ENCODE peak calls at places on chromosome 9, in six cellular contexts. M, N, D, H, B and A are unnamed samples.

GRCh38 chr9:131111186-131111853 is 14.1 kb upstream of the NUP214 start:
- DNase-seq in M (no peak), B (no peak), H (no peak), N (no peak), D (no peak), A (no peak)

GRCh38 chr9:98146101-98146991 is 27.3 kb upstream of the TRIM14 start:
- DNase-seq in D (no peak), H (peak), B (peak), M (no peak), N (peak), A (no peak)

GRCh38 chr9:126474201-126474765 is 139.4 kb upstream of the LMX1B start:
- DNase-seq in M (no peak), H (peak), N (no peak), B (no peak), D (peak), A (no peak)

GRCh38 chr9:111271481-111272080 is 58.4 kb downstream of the OR2K2 start:
- DNase-seq in D (no peak), B (no peak), H (peak), M (no peak), N (no peak), A (no peak)

GRCh38 chr9:112242147-112242804 is 67.2 kb upstream of the SUSD1 start:
- DNase-seq in D (no peak), M (no peak), B (no peak), H (no peak), N (no peak), A (no peak)

GRCh38 chr9:7079051-7079450 is 321.3 kb downstream of the KDM4C start:
- DNase-seq in N (no peak), B (no peak), D (no peak), H (no peak), M (no peak), A (no peak)

GRCh38 chr9:137114220-137114612 is 317 bp downstream of the DPP7 start:
- DNase-seq in B (no peak), D (no peak), H (no peak), M (no peak), N (no peak), A (no peak)

GRCh38 chr9:130626249-130626982 is 38.0 kb upstream of the PRDM12 start:
- DNase-seq in N (no peak), B (no peak), H (no peak), M (no peak), D (no peak), A (no peak)

GRCh38 chr9:128768581-128768980 is 3.1 kb downstream of the ZER1 start:
- DNase-seq in B (no peak), N (no peak), D (no peak), M (no peak), H (no peak), A (no peak)

GRCh38 chr9:86434039-86434726 is 80.0 kb upstream of the TUT7 start:
- DNase-seq in H (peak), D (peak), N (peak), M (no peak), B (peak), A (no peak)

GRCh38 chr9:69818946-69819345 is 1.7 kb upstream of the CFAP95 start:
- DNase-seq in B (no peak), N (no peak), M (no peak), D (no peak), H (no peak), A (no peak)

GRCh38 chr9:98899399-98900056 is 44.2 kb upstream of the COL15A1 start:
- DNase-seq in B (no peak), D (peak), N (no peak), H (peak), M (no peak), A (no peak)

GRCh38 chr9:133445293-133445969 is 14.3 kb upstream of the CACFD1 start:
- DNase-seq in H (no peak), N (no peak), B (no peak), D (no peak), M (no peak), A (no peak)

GRCh38 chr9:34413229-34413852 is 36.6 kb upstream of the MYORG start:
- DNase-seq in H (peak), D (peak), N (no peak), B (no peak), M (no peak), A (no peak)

GRCh38 chr9:28212979-28213378 is 639.7 kb upstream of the C9orf72 start:
- DNase-seq in H (peak), D (peak), M (no peak), N (no peak), B (no peak), A (no peak)

GRCh38 chr9:134881313-134881670 is 682 bp downstream of the FCN2 start:
- DNase-seq in B (no peak), M (peak), N (no peak), H (no peak), D (no peak), A (no peak)

GRCh38 chr9:122020398-122020797 is 72.7 kb downstream of the TTLL11 start:
- DNase-seq in H (peak), N (no peak), D (no peak), M (no peak), B (no peak), A (no peak)

GRCh38 chr9:122011818-122012498 is 81.2 kb downstream of the TTLL11 start:
- DNase-seq in D (no peak), H (no peak), M (no peak), B (no peak), N (no peak), A (no peak)

GRCh38 chr9:122016309-122016708 is 76.8 kb downstream of the TTLL11 start:
- DNase-seq in N (no peak), D (no peak), H (no peak), B (no peak), M (no peak), A (no peak)

GRCh38 chr9:122015165-122015821 is 77.8 kb downstream of the TTLL11 start:
- DNase-seq in B (no peak), H (no peak), D (no peak), M (no peak), N (no peak), A (peak)

DNA sequence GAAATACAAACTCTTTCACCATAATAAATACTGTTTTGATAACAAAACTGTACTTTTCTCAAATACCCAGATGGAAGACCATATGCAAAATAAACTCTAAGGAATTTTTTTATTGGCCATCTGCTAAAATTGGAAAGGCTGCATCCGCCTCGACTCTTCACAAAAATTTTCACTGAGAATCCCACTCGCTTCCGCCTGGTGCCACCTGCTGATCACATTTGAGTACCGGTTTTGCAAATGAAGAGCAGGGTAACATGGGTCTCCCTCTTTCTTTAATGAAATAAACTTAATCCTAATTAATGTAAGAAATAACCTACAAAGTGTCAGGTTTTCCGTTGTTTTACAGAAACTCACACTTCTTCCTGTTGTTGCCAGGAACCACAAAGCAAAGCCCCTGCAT is 76.3 kb downstream of the TTLL11 start:
- DNase-seq in H (no peak), B (no peak), M (no peak), N (no peak), D (no peak), A (peak)
- TF ChIP-seq CTCF in H (peak), B (no peak), M (no peak), N (no peak), D (peak), A (peak)

GRCh38 chr9:104177003-104177611 is 83.0 kb downstream of the SMC2 start:
- DNase-seq in D (no peak), N (no peak), B (no peak), M (no peak), H (peak), A (no peak)

GRCh38 chr9:104177676-104178075 is 83.6 kb downstream of the SMC2 start:
- DNase-seq in N (no peak), M (no peak), D (no peak), H (no peak), B (no peak), A (no peak)

DNA sequence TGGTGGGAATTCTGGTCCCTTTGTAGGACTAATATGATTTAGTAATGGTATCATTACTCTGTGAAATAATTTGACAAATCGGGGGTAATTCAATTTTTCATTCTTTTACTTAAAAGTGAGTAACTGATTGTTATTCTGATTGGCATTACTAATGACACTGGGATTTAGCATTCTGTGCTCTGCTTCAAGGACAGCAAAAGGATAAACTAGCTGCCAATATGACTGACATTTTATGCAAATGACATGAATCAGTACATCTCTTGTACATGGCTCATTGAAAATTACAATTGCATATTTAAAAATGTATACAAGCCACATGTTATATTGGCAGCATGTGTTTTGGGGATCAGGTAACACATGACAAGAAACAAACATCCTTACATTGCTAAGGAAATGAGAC is 78.9 kb downstream of the SMC2 start:
- DNase-seq in M (no peak), H (no peak), N (no peak), D (no peak), B (no peak), A (no peak)
- TF ChIP-seq CTCF in M (no peak), H (no peak), N (no peak), D (no peak), B (no peak), A (no peak)

GRCh38 chr9:127540664-127541041 is 71.4 kb upstream of the STXBP1 start:
- DNase-seq in N (peak), M (no peak), B (peak), H (peak), D (no peak), A (no peak)

GRCh38 chr9:127539982-127540663 is 72.0 kb upstream of the STXBP1 start:
- DNase-seq in H (no peak), N (peak), B (no peak), D (no peak), M (no peak), A (no peak)

GRCh38 chr9:127537792-127538191 is 74.3 kb upstream of the STXBP1 start:
- DNase-seq in M (no peak), N (no peak), B (no peak), D (no peak), H (no peak), A (no peak)

GRCh38 chr9:127538849-127539258 is 73.2 kb upstream of the STXBP1 start:
- DNase-seq in H (peak), D (no peak), M (no peak), B (no peak), N (no peak), A (no peak)

GRCh38 chr9:127539259-127539981 is 72.7 kb upstream of the STXBP1 start:
- DNase-seq in D (no peak), N (no peak), B (no peak), H (peak), M (no peak), A (no peak)
- TF ChIP-seq CTCF in D (no peak), N (no peak), B (no peak), H (no peak), M (no peak), A (no peak)

DNA sequence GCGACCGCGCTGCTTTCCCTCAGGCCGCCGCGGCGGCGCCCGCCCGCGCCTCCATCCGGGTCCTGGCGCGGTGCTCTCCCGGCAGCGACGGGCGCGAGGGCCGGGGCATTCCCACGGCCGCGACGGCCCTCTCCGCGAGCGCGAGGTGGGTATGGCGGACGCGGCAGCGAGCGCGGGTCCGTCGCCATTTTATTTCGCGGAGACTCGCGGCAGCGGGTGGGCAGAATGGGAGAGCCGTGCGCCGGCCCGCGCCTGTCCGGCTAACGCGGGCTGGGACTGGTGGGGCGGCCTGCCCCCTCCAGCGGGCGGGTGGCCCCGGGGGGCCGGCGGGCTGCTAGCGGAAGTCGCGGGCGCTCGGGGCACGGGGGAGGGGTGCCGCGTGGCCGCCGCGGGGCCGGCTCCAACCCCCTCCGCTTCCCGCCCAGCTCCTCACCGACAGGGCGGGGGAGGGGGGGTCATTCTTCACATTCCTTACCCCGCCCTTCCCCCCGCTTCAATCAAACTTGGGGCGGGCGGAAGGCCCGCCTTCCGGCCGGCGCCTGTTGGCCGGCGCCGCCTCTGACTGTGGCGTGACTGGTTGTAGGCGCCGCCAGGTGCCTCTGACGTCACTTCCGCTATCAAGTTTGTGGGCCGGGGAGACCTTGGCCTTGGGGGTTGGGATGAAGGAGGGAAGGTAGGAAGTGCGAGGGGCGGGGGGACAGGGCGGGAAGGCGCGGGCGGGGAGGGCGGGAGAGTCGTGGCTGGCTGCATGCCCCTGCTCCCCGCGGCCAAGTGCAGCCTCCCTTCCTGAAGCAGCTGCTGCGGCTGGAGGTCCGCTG is 82.2 kb downstream of the PTPDC1 start:
- DNase-seq in N (peak), B (peak), M (peak), D (peak), H (peak), A (peak)
- TF ChIP-seq CTCF in N (no peak), B (no peak), M (no peak), D (no peak), H (no peak), A (no peak)

DNA sequence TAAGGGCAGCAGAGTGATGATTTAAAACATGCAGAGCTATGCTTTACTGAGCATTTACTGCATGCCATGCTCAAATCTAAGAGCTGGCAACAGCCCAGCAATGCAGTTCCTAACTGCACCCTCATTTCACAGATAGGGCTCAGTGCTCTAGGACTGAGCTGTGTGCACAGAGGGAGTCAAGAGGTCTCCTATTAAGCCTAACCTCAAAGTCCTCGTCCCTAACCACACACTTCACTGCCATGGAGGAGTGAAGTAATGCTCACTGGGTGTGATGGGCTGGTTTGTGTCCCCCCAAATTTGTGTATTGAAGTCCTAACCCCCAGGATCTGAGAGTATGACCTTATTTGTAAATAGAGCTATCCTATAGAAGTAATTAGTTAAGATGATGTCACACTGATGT is 25.9 kb downstream of the BARX1 start:
- DNase-seq in D (no peak), N (no peak), M (no peak), H (no peak), B (no peak), A (no peak)
- TF ChIP-seq CTCF in D (no peak), N (no peak), M (no peak), H (no peak), B (no peak), A (no peak)

DNA sequence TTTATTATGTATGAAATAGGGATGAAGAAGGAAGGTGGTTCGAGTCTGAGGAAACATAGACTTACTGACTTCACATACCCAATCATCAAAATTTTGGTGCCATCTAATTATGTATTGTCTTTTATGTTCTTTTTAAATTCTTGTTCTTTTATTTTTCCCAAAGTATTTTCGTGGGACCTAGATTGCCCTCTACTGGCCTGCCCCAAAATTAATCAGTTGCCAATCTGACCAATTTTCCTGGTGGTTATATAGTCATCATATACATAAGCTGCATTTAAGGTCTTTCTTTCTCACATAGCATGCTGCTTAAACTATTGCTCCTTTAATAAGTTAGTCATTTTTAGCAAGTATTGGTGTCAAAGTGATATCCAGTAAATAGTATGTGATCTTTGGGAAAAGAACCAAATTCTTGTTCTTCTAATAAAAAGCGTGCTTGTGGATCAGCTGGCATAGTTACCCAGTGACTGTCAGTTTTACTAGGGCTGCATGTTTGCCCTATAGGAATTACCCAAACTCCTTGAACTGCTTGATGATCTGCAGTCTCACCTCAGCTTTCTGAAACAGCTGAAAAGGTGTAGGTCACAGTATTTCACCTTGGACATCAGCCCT is 223.5 kb downstream of the SH3GL2 start:
- DNase-seq in D (peak), H (peak), B (no peak), N (no peak), M (no peak), A (no peak)
- TF ChIP-seq CTCF in D (peak), H (peak), B (no peak), N (no peak), M (peak), A (peak)

GRCh38 chr9:91775011-91775707 is 174.9 kb downstream of the ROR2 start:
- DNase-seq in D (peak), B (peak), M (no peak), N (no peak), H (peak), A (no peak)
- TF ChIP-seq CTCF in D (peak), B (peak), M (peak), N (no peak), H (peak), A (peak)

GRCh38 chr9:124511426-124511840 is 4.2 kb upstream of the NR5A1 start:
- DNase-seq in M (no peak), D (no peak), N (no peak), B (no peak), H (no peak), A (no peak)
- TF ChIP-seq CTCF in M (no peak), D (peak), N (no peak), B (no peak), H (no peak), A (no peak)

GRCh38 chr9:36442710-36443109 is 42.6 kb upstream of the RNF38 start:
- DNase-seq in D (no peak), N (no peak), B (no peak), M (no peak), H (no peak), A (no peak)
- TF ChIP-seq CTCF in D (no peak), N (no peak), B (no peak), M (no peak), H (no peak), A (no peak)

DNA sequence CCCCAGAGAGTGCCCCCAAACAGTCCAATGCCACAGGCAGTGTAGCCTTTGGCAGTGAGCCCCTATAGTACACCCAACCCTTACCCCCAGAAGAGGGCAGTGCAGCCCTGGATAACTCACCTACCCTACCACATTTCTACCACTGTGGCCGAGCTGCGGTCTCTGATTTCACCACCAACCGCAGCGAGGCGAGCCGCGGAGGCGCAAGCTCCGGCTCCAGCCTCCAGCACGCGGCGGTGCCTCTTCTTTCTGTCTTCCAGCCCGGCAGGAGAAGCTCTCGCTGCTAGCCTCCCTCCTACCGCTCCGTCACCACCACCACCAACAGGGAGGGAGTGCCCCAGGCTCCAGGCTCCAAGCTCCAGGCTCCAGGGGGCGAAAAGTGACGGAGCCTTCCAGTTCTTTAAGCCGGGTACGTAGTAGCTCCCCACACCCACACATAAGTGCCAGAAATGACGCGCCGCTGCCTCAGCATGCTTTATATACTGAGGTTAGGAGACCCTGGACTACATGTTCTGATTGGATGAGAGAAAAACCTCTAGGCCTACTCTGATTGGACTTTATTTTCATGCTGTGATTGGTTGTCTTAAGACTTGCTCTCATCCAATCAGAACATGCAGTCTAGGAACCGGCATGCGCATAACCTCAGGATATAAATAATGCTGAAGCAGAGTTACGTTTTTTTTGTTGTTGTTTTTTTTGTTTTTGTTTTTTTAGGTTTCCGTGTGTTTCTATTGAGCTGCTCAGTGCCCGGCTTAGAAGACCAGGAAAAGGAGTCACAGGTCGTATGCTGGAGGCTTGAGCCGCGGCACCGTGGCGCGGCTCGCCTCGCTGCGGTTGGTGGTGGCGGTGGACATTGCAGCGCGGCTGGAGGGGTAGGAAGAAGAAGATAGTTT is at the start of gene PCAT7:
- DNase-seq in H (no peak), M (no peak), D (peak), N (no peak), B (peak), A (peak)
- TF ChIP-seq CTCF in H (peak), M (no peak), D (peak), N (no peak), B (peak), A (peak)